ENCODE peak calls at places on chromosomes 4 and X, in six cellular contexts. A is adrenal gland, J is GM12878, C is HCT116, X is thyroid gland, B is prostate gland. S is an unnamed sample.

GRCh38 chrX:18885317-18886004 is 98.5 kb downstream of the PHKA2 start:
- DNase-seq in A (no peak), J (peak), C (no peak), X (peak), B (no peak), S (peak)

GRCh38 chr4:242121-242848 is 63.0 kb downstream of the ZNF732 start:
- DNase-seq in A (peak), J (peak), C (no peak), X (peak), B (peak), S (peak)

GRCh38 chr4:82381661-82382284 is 8.0 kb upstream of the HNRNPD start:
- DNase-seq in A (no peak), J (no peak), C (no peak), X (no peak), B (no peak), S (no peak)

GRCh38 chrX:80807606-80808159 is 2.0 kb downstream of the BRWD3 start:
- DNase-seq in A (no peak), J (no peak), C (no peak), X (no peak), B (no peak), S (no peak)

GRCh38 chr4:81607947-81608346 is 136.2 kb upstream of the RASGEF1B start:
- DNase-seq in A (no peak), J (no peak), C (no peak), X (no peak), B (no peak), S (no peak)

GRCh38 chr4:78766026-78766425 is 10.1 kb upstream of the BMP2K start:
- DNase-seq in A (no peak), J (no peak), C (no peak), X (no peak), B (no peak), S (no peak)

GRCh38 chr4:105140684-105141490 is 5.8 kb upstream of the TET2 start:
- DNase-seq in A (peak), J (no peak), C (no peak), X (peak), B (no peak), S (no peak)

GRCh38 chr4:6493668-6494304 is 21.4 kb upstream of the PPP2R2C start:
- DNase-seq in A (no peak), J (no peak), C (no peak), X (peak), B (no peak), S (no peak)

GRCh38 chrX:105483011-105483410 is 262.5 kb upstream of the TEX13A start:
- DNase-seq in A (no peak), J (no peak), C (no peak), X (no peak), B (no peak), S (no peak)

GRCh38 chr4:101271516-101271915 is 75.8 kb downstream of the PPP3CA start:
- DNase-seq in A (no peak), J (no peak), C (no peak), X (no peak), B (no peak), S (no peak)

GRCh38 chrX:21990812-21991211 is 41.3 kb upstream of the PHEX start:
- DNase-seq in A (no peak), J (no peak), C (no peak), X (no peak), B (no peak), S (no peak)

GRCh38 chr4:2071912-2072867 is 13.1 kb downstream of the NAT8L start:
- DNase-seq in A (no peak), J (no peak), C (no peak), X (peak), B (no peak), S (no peak)

GRCh38 chr4:24973471-24974251 is 57.1 kb downstream of the LGI2 start:
- DNase-seq in A (peak), J (no peak), C (no peak), X (peak), B (peak), S (no peak)

GRCh38 chr4:145957307-145957706 is 18.7 kb upstream of the ZNF827 start:
- DNase-seq in A (no peak), J (no peak), C (no peak), X (no peak), B (no peak), S (no peak)

GRCh38 chr4:170398228-170398627 is 308.5 kb upstream of the AADAT start:
- DNase-seq in A (no peak), J (no peak), C (no peak), X (no peak), B (no peak), S (no peak)

GRCh38 chr4:156830356-156830755 is 141.2 kb downstream of the PDGFC start:
- DNase-seq in A (no peak), J (no peak), C (no peak), X (no peak), B (no peak), S (no peak)

GRCh38 chr4:21191304-21191703 is 491.0 kb downstream of the PACRGL start:
- DNase-seq in A (no peak), J (no peak), C (no peak), X (no peak), B (no peak), S (no peak)

GRCh38 chrX:109347618-109348017 is 134.3 kb downstream of the GUCY2F start:
- DNase-seq in A (no peak), J (no peak), C (peak), X (no peak), B (no peak), S (no peak)

GRCh38 chr4:11404431-11404830 is 24.3 kb downstream of the HS3ST1 start:
- DNase-seq in A (no peak), J (no peak), C (no peak), X (no peak), B (no peak), S (no peak)

GRCh38 chr4:148444296-148445070 is 2.3 kb upstream of the NR3C2 start:
- DNase-seq in A (peak), J (no peak), C (no peak), X (peak), B (peak), S (peak)

GRCh38 chr4:73585345-73585744 is 34.9 kb downstream of the RASSF6 start:
- DNase-seq in A (no peak), J (no peak), C (no peak), X (no peak), B (no peak), S (no peak)

GRCh38 chr4:145760961-145761929 is 81.3 kb downstream of the C4orf51 start:
- DNase-seq in A (no peak), J (no peak), C (no peak), X (no peak), B (no peak), S (no peak)

GRCh38 chr4:175791221-175791620 is 20.8 kb downstream of the GPM6A start:
- DNase-seq in A (no peak), J (no peak), C (no peak), X (no peak), B (no peak), S (no peak)

GRCh38 chr4:41209187-41209586 is 5.2 kb downstream of the APBB2 start:
- DNase-seq in A (no peak), J (no peak), C (no peak), X (peak), B (no peak), S (no peak)

GRCh38 chr4:184406915-184407314 is 67.4 kb downstream of the IRF2 start:
- DNase-seq in A (no peak), J (no peak), C (no peak), X (no peak), B (peak), S (peak)

GRCh38 chr4:118288097-118288496 is 64.7 kb downstream of the PRSS12 start:
- DNase-seq in A (no peak), J (no peak), C (no peak), X (no peak), B (no peak), S (no peak)

GRCh38 chr4:98996056-98996941 is 778 bp downstream of the METAP1 start:
- DNase-seq in A (no peak), J (no peak), C (no peak), X (peak), B (no peak), S (peak)

GRCh38 chr4:140755811-140756291 is 334 bp downstream of the TBC1D9 start:
- DNase-seq in A (peak), J (no peak), C (no peak), X (peak), B (peak), S (peak)

GRCh38 chr4:176499518-176499917 is 179.8 kb downstream of the SPCS3 start:
- DNase-seq in A (no peak), J (no peak), C (no peak), X (no peak), B (no peak), S (no peak)

GRCh38 chr4:12110607-12111006 is 681.9 kb upstream of the HS3ST1 start:
- DNase-seq in A (no peak), J (no peak), C (no peak), X (no peak), B (no peak), S (no peak)

GRCh38 chr4:101791189-101791572 is 651 bp downstream of the BANK1 start:
- DNase-seq in A (no peak), J (no peak), C (peak), X (peak), B (peak), S (no peak)

GRCh38 chr4:24033626-24034025 is 143.8 kb upstream of the PPARGC1A start:
- DNase-seq in A (no peak), J (no peak), C (no peak), X (no peak), B (no peak), S (no peak)

GRCh38 chrX:53714580-53715335 is 28.2 kb upstream of the HUWE1 start:
- DNase-seq in A (no peak), J (peak), C (peak), X (peak), B (peak), S (no peak)
- TF ChIP-seq POLR2A in A (no peak), J (peak), C (no peak), X (no peak), B (no peak), S (no peak)

GRCh38 chr4:183170894-183171293 is 71.8 kb downstream of the WWC2 start:
- DNase-seq in A (no peak), J (no peak), C (no peak), X (no peak), B (no peak), S (no peak)
- TF ChIP-seq POLR2A in A (no peak), J (no peak), C (no peak), X (no peak), B (no peak), S (no peak)

GRCh38 chr4:125314676-125315570 is at the start of gene FAT4:
- DNase-seq in A (peak), J (no peak), C (peak), X (peak), B (peak), S (peak)
- TF ChIP-seq POLR2A in A (peak), J (no peak), C (no peak), X (peak), B (peak), S (peak)

DNA sequence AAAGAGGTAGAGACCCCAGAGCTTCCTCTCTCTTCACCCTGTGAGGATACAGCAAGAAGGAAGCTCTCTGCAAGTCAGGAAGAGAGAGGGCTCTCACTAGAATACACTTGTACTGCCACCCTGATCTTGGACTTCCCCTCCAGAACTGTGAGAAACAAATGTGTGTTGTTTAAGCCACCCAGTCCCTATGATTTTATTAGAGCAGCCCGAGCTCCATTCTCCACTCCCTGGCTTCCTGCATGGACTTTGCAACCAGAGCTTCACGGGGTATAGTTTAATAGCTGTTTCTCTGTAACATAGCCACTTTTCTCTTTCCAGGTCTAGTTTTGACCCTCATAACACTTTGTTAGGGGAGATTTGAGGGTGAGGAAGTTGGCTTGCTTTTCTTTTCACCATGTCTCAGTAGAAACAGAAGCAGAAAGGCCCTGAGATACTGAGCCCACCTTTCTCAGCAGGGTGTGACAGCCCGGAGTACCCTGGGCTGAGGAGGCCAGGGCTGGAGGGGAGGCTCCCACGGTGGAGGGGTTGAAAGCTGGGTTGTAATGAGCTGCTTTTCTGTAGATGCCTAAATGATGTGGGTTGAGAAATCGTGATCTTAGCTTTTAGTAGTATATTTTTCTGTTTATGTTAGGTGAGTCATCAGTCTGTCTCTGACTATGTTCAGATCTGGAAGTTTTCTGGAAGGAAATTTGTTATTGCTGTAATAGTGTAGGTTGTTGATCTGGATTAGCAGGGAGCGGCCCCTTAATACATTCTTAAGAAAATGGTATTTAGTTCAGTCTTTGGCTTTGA is 118.6 kb downstream of the PTTG2 start:
- DNase-seq in A (no peak), J (no peak), C (no peak), X (no peak), B (no peak), S (no peak)
- TF ChIP-seq POLR2A in A (no peak), J (no peak), C (no peak), X (no peak), B (no peak), S (no peak)

S was measured in uterus.